ENCODE peak calls at places on chromosomes 1 and 21, in seven cellular contexts. R is CD8-positive, alpha-beta T cell; U is uterus; H is thoracic aorta; Z is IMR-90; G is pancreas; A is GM23338. B is an unnamed sample. For H3K4me1, the result is how much of the 10 kb centered on the place peaks cover.

GRCh38 chr21:17793675-17794123 is 25.5 kb downstream of the C21orf91 start:
- DNase-seq in G (no peak), R (no peak), U (no peak), Z (peak), H (no peak), A (no peak), B (no peak)

GRCh38 chr1:43225168-43225567 is 44.6 kb upstream of the TMEM125 start:
- DNase-seq in H (no peak), R (no peak), U (no peak), A (peak), Z (no peak), G (no peak), B (no peak)

GRCh38 chr1:33821291-33821690 is 42.6 kb upstream of the HMGB4 start:
- DNase-seq in Z (no peak), A (no peak), G (no peak), R (no peak), U (no peak), H (no peak), B (no peak)

GRCh38 chr1:177311111-177311510 is 140.4 kb downstream of the BRINP2 start:
- DNase-seq in H (no peak), R (no peak), A (no peak), G (no peak), Z (no peak), U (no peak), B (no peak)

GRCh38 chr1:21899972-21900371 is 37.1 kb downstream of the HSPG2 start:
- DNase-seq in R (no peak), U (no peak), G (no peak), H (no peak), Z (no peak), A (no peak), B (peak)

GRCh38 chr1:30908886-30909777 is 574 bp upstream of the SDC3 start:
- DNase-seq in R (no peak), G (no peak), H (peak), U (no peak), Z (no peak), A (peak), B (peak)

GRCh38 chr1:76074321-76075187 is at the start of gene ST6GALNAC3:
- DNase-seq in R (peak), H (peak), U (peak), Z (peak), A (peak), G (peak), B (peak)

GRCh38 chr1:112625696-112626095 is 6.1 kb downstream of the CAPZA1 start:
- DNase-seq in A (no peak), G (no peak), U (no peak), Z (no peak), R (no peak), H (peak), B (no peak)

GRCh38 chr1:119452085-119452484 is 37.1 kb downstream of the HSD3B2 start:
- DNase-seq in G (no peak), R (no peak), H (no peak), U (no peak), A (no peak), Z (no peak), B (no peak)

GRCh38 chr21:14215971-14216621 is at the start of gene RBM11:
- DNase-seq in G (peak), A (peak), U (peak), R (peak), H (no peak), Z (peak), B (peak)

GRCh38 chr1:200374569-200375312 is 35.1 kb downstream of the ZNF281 start:
- DNase-seq in R (no peak), U (no peak), G (no peak), H (no peak), A (no peak), Z (peak), B (no peak)

GRCh38 chr1:115282825-115283224 is 55.2 kb downstream of the NGF start:
- DNase-seq in R (no peak), G (peak), H (no peak), A (no peak), U (peak), Z (no peak), B (no peak)

GRCh38 chr1:33047839-33048305 is 11.2 kb upstream of the AK2 start:
- DNase-seq in Z (peak), G (no peak), U (no peak), A (no peak), R (no peak), H (no peak), B (no peak)

GRCh38 chr1:41740630-41741239 is 178.0 kb downstream of the HIVEP3 start:
- DNase-seq in H (no peak), Z (no peak), R (no peak), U (no peak), G (no peak), A (no peak), B (no peak)

GRCh38 chr1:110605446-110605845 is 712 bp downstream of the KCNA2 start:
- DNase-seq in Z (no peak), A (no peak), U (no peak), R (no peak), H (no peak), G (no peak), B (no peak)

GRCh38 chr1:110608247-110608646 is 2.1 kb upstream of the KCNA2 start:
- DNase-seq in R (no peak), U (no peak), A (no peak), Z (no peak), H (no peak), G (no peak), B (no peak)

GRCh38 chr1:110605901-110606783 is at the start of gene KCNA2:
- DNase-seq in R (no peak), U (no peak), G (peak), H (no peak), Z (no peak), A (peak), B (peak)

GRCh38 chr1:110606784-110607662 is 865 bp upstream of the KCNA2 start:
- DNase-seq in Z (no peak), G (no peak), U (no peak), R (peak), A (peak), H (no peak), B (peak)

GRCh38 chr1:110607663-110608230 is 1.6 kb upstream of the KCNA2 start:
- DNase-seq in H (no peak), R (no peak), Z (no peak), U (no peak), G (no peak), A (peak), B (peak)
- H3K4me3 ChIP-seq in H (peak), R (peak), Z (no peak), U (no peak), G (no peak), A (peak), B (no peak)

DNA sequence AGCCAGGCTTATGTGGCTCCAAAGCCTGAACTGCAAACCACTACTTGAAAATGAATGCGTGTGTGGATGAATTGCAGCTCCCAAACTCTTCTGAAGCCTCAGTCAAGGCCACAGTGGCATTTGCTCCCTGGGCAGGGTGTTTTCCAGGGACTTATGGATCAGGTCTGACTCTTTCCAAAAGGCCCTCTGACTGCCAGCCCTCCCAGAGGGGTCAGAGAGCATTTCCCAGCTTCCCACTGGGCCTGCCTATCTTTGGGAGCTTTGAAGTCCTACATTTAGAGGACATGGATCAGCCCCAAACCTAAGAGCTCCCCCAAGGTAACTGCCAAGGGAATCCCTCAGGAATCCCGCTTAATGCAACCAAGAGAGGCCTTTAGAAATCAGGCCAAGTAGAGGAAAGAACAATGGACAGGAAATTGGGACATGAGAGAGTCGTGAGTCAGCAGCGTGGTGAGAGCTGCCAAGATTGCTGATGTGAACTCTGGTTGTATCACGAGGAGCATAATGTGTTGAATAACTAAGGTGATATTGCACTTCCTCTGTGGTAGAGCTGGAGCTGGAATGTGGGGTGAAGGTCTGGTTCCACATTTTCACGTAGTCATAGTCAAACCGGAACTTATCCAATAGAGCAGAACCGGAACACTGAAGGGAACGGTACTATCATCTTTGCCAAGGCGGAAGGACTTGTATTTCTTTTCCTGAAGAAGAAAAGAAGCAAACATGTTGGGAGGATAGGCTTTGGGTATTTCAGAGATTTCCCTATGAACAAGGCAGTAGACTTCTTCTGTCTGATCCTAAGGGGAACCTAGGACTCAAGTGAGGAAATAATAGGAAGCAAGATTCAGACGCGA is 99.4 kb upstream of the JUN start:
- DNase-seq in H (peak), G (peak), R (no peak), Z (peak), A (peak), U (peak), B (peak)
- H3K4me1 ChIP-seq in H (under half), G (under half), R (under half), Z (under half), A (under half), U (under half), B (half or more)

GRCh38 chr1:201816309-201816849 is 12.6 kb upstream of the IPO9 start:
- DNase-seq in G (no peak), R (no peak), H (no peak), U (no peak), Z (no peak), A (no peak), B (no peak)
- H3K4me3 ChIP-seq in G (no peak), R (no peak), H (no peak), U (no peak), Z (no peak), A (no peak), B (no peak)

GRCh38 chr21:33972539-33972938 is 56.9 kb upstream of the ATP5PO start:
- DNase-seq in G (no peak), R (no peak), Z (no peak), A (no peak), U (no peak), H (no peak), B (no peak)
- H3K4me1 ChIP-seq in G (under half), R (under half), Z (under half), A (under half), U (under half), H (under half), B (half or more)

GRCh38 chr1:204114606-204115005 is 37.2 kb downstream of the ETNK2 start:
- DNase-seq in Z (no peak), U (no peak), H (no peak), R (no peak), G (no peak), A (no peak), B (peak)
- H3K4me3 ChIP-seq in Z (no peak), U (no peak), H (no peak), R (no peak), G (no peak), A (no peak), B (no peak)